ENCODE peak calls at places on chromosomes 4 and X, in nine cellular contexts. One of them, this sample, is unnamed.

GRCh38 chrX:31397119-31397518 is 325.3 kb upstream of the FTHL17 start:
- DNase-seq in foreskin fibroblast: peak
- DNase-seq in lower lobe of right lung: no peak
- DNase-seq in RWPE1: peak
- DNase-seq in stimulated activated CD8-positive, alpha-beta memory T cell treated with anti-CD3 and anti-CD28 coated beads, Interleukin-7, amount 100 ng/mL, for 1 hour: no peak
- DNase-seq in pons: no peak
- DNase-seq in SK-N-SH: no peak
- DNase-seq in SJSA1: no peak
- DNase-seq in immature natural killer cell: no peak
- DNase-seq in this sample: peak

GRCh38 chr4:156390599-156391296 is 437.1 kb upstream of the CTSO start:
- DNase-seq in SJSA1: no peak
- DNase-seq in SK-N-SH: no peak
- DNase-seq in pons: no peak
- DNase-seq in foreskin fibroblast: peak
- DNase-seq in immature natural killer cell: no peak
- DNase-seq in lower lobe of right lung: no peak
- DNase-seq in RWPE1: no peak
- DNase-seq in stimulated activated CD8-positive, alpha-beta memory T cell treated with anti-CD3 and anti-CD28 coated beads, Interleukin-7, amount 100 ng/mL, for 1 hour: no peak
- DNase-seq in this sample: peak

GRCh38 chr4:127506283-127506682 is 126.5 kb upstream of the INTU start:
- DNase-seq in lower lobe of right lung: no peak
- DNase-seq in RWPE1: no peak
- DNase-seq in pons: no peak
- DNase-seq in immature natural killer cell: no peak
- DNase-seq in SJSA1: no peak
- DNase-seq in SK-N-SH: no peak
- DNase-seq in foreskin fibroblast: no peak
- DNase-seq in stimulated activated CD8-positive, alpha-beta memory T cell treated with anti-CD3 and anti-CD28 coated beads, Interleukin-7, amount 100 ng/mL, for 1 hour: no peak
- DNase-seq in this sample: no peak

GRCh38 chrX:19798423-19798822 is 89.0 kb downstream of the SH3KBP1 start:
- DNase-seq in SJSA1: no peak
- DNase-seq in pons: no peak
- DNase-seq in lower lobe of right lung: no peak
- DNase-seq in RWPE1: no peak
- DNase-seq in SK-N-SH: no peak
- DNase-seq in foreskin fibroblast: no peak
- DNase-seq in stimulated activated CD8-positive, alpha-beta memory T cell treated with anti-CD3 and anti-CD28 coated beads, Interleukin-7, amount 100 ng/mL, for 1 hour: no peak
- DNase-seq in immature natural killer cell: no peak
- DNase-seq in this sample: no peak

GRCh38 chr4:61514991-61515390 is 314.9 kb downstream of the ADGRL3 start:
- DNase-seq in SJSA1: no peak
- DNase-seq in RWPE1: no peak
- DNase-seq in lower lobe of right lung: no peak
- DNase-seq in pons: no peak
- DNase-seq in SK-N-SH: no peak
- DNase-seq in foreskin fibroblast: no peak
- DNase-seq in stimulated activated CD8-positive, alpha-beta memory T cell treated with anti-CD3 and anti-CD28 coated beads, Interleukin-7, amount 100 ng/mL, for 1 hour: no peak
- DNase-seq in immature natural killer cell: no peak
- DNase-seq in this sample: no peak

GRCh38 chr4:38819569-38819968 is 15.0 kb upstream of the TLR1 start:
- DNase-seq in RWPE1: no peak
- DNase-seq in foreskin fibroblast: no peak
- DNase-seq in pons: no peak
- DNase-seq in stimulated activated CD8-positive, alpha-beta memory T cell treated with anti-CD3 and anti-CD28 coated beads, Interleukin-7, amount 100 ng/mL, for 1 hour: no peak
- DNase-seq in SK-N-SH: no peak
- DNase-seq in immature natural killer cell: no peak
- DNase-seq in lower lobe of right lung: no peak
- DNase-seq in SJSA1: no peak
- DNase-seq in this sample: no peak

GRCh38 chr4:151165205-151166000 is 66.0 kb downstream of the RPS3A start:
- DNase-seq in SJSA1: no peak
- DNase-seq in pons: no peak
- DNase-seq in immature natural killer cell: no peak
- DNase-seq in SK-N-SH: no peak
- DNase-seq in stimulated activated CD8-positive, alpha-beta memory T cell treated with anti-CD3 and anti-CD28 coated beads, Interleukin-7, amount 100 ng/mL, for 1 hour: no peak
- DNase-seq in lower lobe of right lung: no peak
- DNase-seq in RWPE1: no peak
- DNase-seq in foreskin fibroblast: no peak
- DNase-seq in this sample: no peak

GRCh38 chr4:8198206-8198905 is 734 bp upstream of the SH3TC1 start:
- DNase-seq in stimulated activated CD8-positive, alpha-beta memory T cell treated with anti-CD3 and anti-CD28 coated beads, Interleukin-7, amount 100 ng/mL, for 1 hour: no peak
- DNase-seq in SK-N-SH: no peak
- DNase-seq in SJSA1: no peak
- DNase-seq in foreskin fibroblast: no peak
- DNase-seq in RWPE1: peak
- DNase-seq in pons: no peak
- DNase-seq in lower lobe of right lung: peak
- DNase-seq in immature natural killer cell: no peak
- DNase-seq in this sample: no peak

GRCh38 chrX:153669174-153669890 is 4.3 kb downstream of the PNCK start:
- DNase-seq in SK-N-SH: peak
- DNase-seq in foreskin fibroblast: peak
- DNase-seq in stimulated activated CD8-positive, alpha-beta memory T cell treated with anti-CD3 and anti-CD28 coated beads, Interleukin-7, amount 100 ng/mL, for 1 hour: no peak
- DNase-seq in immature natural killer cell: peak
- DNase-seq in RWPE1: no peak
- DNase-seq in lower lobe of right lung: no peak
- DNase-seq in pons: no peak
- DNase-seq in SJSA1: no peak
- DNase-seq in this sample: no peak

GRCh38 chr4:61068745-61069144 is 131.4 kb upstream of the ADGRL3 start:
- DNase-seq in foreskin fibroblast: peak
- DNase-seq in RWPE1: peak
- DNase-seq in immature natural killer cell: no peak
- DNase-seq in SK-N-SH: no peak
- DNase-seq in SJSA1: no peak
- DNase-seq in stimulated activated CD8-positive, alpha-beta memory T cell treated with anti-CD3 and anti-CD28 coated beads, Interleukin-7, amount 100 ng/mL, for 1 hour: no peak
- DNase-seq in pons: no peak
- DNase-seq in lower lobe of right lung: no peak
- DNase-seq in this sample: no peak

GRCh38 chr4:156660470-156660869 is 311.1 kb downstream of the PDGFC start:
- DNase-seq in stimulated activated CD8-positive, alpha-beta memory T cell treated with anti-CD3 and anti-CD28 coated beads, Interleukin-7, amount 100 ng/mL, for 1 hour: no peak
- DNase-seq in pons: peak
- DNase-seq in immature natural killer cell: no peak
- DNase-seq in lower lobe of right lung: no peak
- DNase-seq in SK-N-SH: no peak
- DNase-seq in foreskin fibroblast: no peak
- DNase-seq in RWPE1: no peak
- DNase-seq in SJSA1: no peak
- DNase-seq in this sample: no peak

GRCh38 chrX:112513154-112513553 is 166.6 kb downstream of the LHFPL1 start:
- DNase-seq in lower lobe of right lung: no peak
- DNase-seq in foreskin fibroblast: no peak
- DNase-seq in immature natural killer cell: no peak
- DNase-seq in pons: no peak
- DNase-seq in SK-N-SH: no peak
- DNase-seq in SJSA1: no peak
- DNase-seq in RWPE1: no peak
- DNase-seq in stimulated activated CD8-positive, alpha-beta memory T cell treated with anti-CD3 and anti-CD28 coated beads, Interleukin-7, amount 100 ng/mL, for 1 hour: no peak
- DNase-seq in this sample: no peak

GRCh38 chr4:13627185-13627605 is 330 bp downstream of the BOD1L1 start:
- DNase-seq in immature natural killer cell: no peak
- DNase-seq in pons: no peak
- DNase-seq in RWPE1: peak
- DNase-seq in SK-N-SH: no peak
- DNase-seq in stimulated activated CD8-positive, alpha-beta memory T cell treated with anti-CD3 and anti-CD28 coated beads, Interleukin-7, amount 100 ng/mL, for 1 hour: no peak
- DNase-seq in SJSA1: no peak
- DNase-seq in foreskin fibroblast: peak
- DNase-seq in lower lobe of right lung: peak
- DNase-seq in this sample: no peak

GRCh38 chrX:133698298-133698697 is 283.0 kb upstream of the GPC4 start:
- DNase-seq in lower lobe of right lung: no peak
- DNase-seq in stimulated activated CD8-positive, alpha-beta memory T cell treated with anti-CD3 and anti-CD28 coated beads, Interleukin-7, amount 100 ng/mL, for 1 hour: no peak
- DNase-seq in SK-N-SH: peak
- DNase-seq in RWPE1: peak
- DNase-seq in immature natural killer cell: no peak
- DNase-seq in foreskin fibroblast: peak
- DNase-seq in pons: peak
- DNase-seq in SJSA1: no peak
- DNase-seq in this sample: no peak

GRCh38 chr4:153560918-153561317 is 94.8 kb downstream of the TMEM131L start:
- DNase-seq in stimulated activated CD8-positive, alpha-beta memory T cell treated with anti-CD3 and anti-CD28 coated beads, Interleukin-7, amount 100 ng/mL, for 1 hour: no peak
- DNase-seq in immature natural killer cell: no peak
- DNase-seq in foreskin fibroblast: peak
- DNase-seq in pons: no peak
- DNase-seq in SJSA1: no peak
- DNase-seq in RWPE1: no peak
- DNase-seq in lower lobe of right lung: no peak
- DNase-seq in SK-N-SH: no peak
- DNase-seq in this sample: no peak

This sample was measured in MG63.